ENCODE peak calls at places on chromosomes 1 and 21, in ten cellular contexts. N, H, I, E, G, U, P, J, D and Y are unnamed samples.

GRCh38 chr1:96253281-96254035 is 468.1 kb upstream of the PTBP2 start:
- DNase-seq in N (no peak), H (no peak), I (no peak), E (no peak), G (peak), U (no peak), P (no peak), J (peak), D (no peak), Y (no peak)

GRCh38 chr1:156160744-156161181 is 7.4 kb downstream of the SEMA4A start:
- DNase-seq in N (peak), H (peak), I (no peak), E (peak), G (peak), U (peak), P (peak), J (no peak), D (peak), Y (no peak)

GRCh38 chr1:227541796-227542152 is 21.6 kb upstream of the ZNF678 start:
- DNase-seq in N (no peak), H (no peak), I (no peak), E (no peak), G (no peak), U (no peak), P (no peak), J (no peak), D (peak), Y (no peak)

GRCh38 chr1:46603481-46603857 is 599 bp downstream of the MKNK1 start:
- DNase-seq in N (no peak), H (no peak), I (no peak), E (no peak), G (no peak), U (no peak), P (no peak), J (no peak), D (no peak), Y (no peak)

GRCh38 chr1:194024659-194025058 is 838.2 kb upstream of the B3GALT2 start:
- DNase-seq in N (no peak), H (no peak), I (no peak), E (no peak), G (no peak), U (peak), P (no peak), J (no peak), D (no peak), Y (no peak)

GRCh38 chr21:35329940-35330670 is 281.0 kb upstream of the RUNX1 start:
- DNase-seq in N (no peak), H (no peak), I (no peak), E (no peak), G (no peak), U (no peak), P (no peak), J (no peak), D (no peak), Y (no peak)

GRCh38 chr1:192544983-192545393 is 30.6 kb upstream of the RGS1 start:
- DNase-seq in N (peak), H (no peak), I (no peak), E (no peak), G (peak), U (peak), P (no peak), J (no peak), D (no peak), Y (no peak)

GRCh38 chr1:36323636-36324321 is at the start of gene EVA1B:
- DNase-seq in N (peak), H (no peak), I (peak), E (peak), G (peak), U (peak), P (peak), J (peak), D (peak), Y (peak)

GRCh38 chr21:37237764-37238163 is 29.4 kb downstream of the VPS26C start:
- DNase-seq in N (no peak), H (no peak), I (no peak), E (no peak), G (no peak), U (no peak), P (no peak), J (no peak), D (no peak), Y (no peak)

DNA sequence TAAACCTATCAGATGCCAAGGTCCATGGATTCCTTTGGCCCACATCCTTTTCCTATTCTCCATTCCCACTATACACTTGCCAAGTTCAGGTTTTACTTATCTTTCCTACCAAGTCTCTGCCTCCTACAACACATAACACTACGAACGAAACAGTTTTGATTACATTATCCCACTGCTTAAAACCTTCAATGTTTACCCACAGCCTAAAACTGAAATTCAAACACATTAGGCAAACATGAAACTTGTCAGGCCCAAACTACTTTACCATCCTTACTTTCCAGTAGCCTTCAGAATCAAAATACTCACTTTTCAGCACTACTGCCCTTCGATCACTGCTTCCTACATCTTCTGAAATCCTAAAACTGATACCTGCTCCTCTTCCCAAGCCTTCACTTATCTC is 3.0 kb downstream of the SCAF4 start:
- DNase-seq in N (no peak), H (no peak), I (no peak), E (no peak), G (no peak), U (no peak), P (no peak), J (no peak), D (no peak), Y (no peak)
- H3K4me3 ChIP-seq in N (peak), H (no peak), I (no peak), E (peak), G (no peak), U (no peak), P (no peak), J (no peak), D (no peak), Y (no peak)

GRCh38 chr1:230130172-230130944 is 63.3 kb downstream of the GALNT2 start:
- DNase-seq in N (no peak), H (no peak), I (no peak), E (no peak), G (no peak), U (no peak), P (no peak), J (no peak), D (no peak), Y (no peak)
- H3K4me3 ChIP-seq in N (no peak), H (no peak), I (no peak), E (no peak), G (no peak), U (no peak), P (no peak), J (no peak), D (no peak), Y (no peak)

DNA sequence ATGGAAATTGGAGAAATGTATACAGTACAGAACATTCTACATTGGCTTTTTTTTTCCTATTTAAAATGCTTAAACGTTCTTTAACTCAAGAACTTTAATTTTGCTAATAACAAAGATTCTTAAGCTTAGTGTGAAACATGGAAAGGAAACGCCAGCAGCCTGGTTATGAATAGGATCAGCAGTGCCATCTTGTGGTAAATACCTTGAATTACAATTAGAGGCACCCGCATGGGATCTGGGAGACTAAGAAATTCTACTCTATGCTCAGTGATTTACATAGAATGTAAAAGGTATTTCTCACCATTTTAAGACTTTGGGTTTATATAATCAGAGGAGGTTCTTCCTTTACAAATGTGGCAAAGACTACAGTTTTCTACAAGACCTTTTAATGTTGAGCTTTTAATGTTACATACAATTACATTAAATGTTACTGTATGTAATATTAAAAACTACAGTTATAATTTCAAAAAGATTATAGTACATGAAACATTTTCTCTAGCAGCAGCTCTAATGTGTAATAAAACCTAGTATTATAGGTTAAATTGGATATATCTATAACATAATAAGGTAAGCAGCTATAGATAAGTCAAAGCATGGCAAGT is 32.1 kb upstream of the APOBEC4 start:
- DNase-seq in N (peak), H (no peak), I (no peak), E (no peak), G (peak), U (peak), P (no peak), J (no peak), D (no peak), Y (peak)
- H3K4me3 ChIP-seq in N (no peak), H (no peak), I (no peak), E (no peak), G (no peak), U (no peak), P (no peak), J (no peak), D (no peak), Y (no peak)

GRCh38 chr1:27958513-27958912 is 1.3 kb upstream of the XKR8 start:
- DNase-seq in N (no peak), H (no peak), I (no peak), E (no peak), G (no peak), U (no peak), P (peak), J (no peak), D (no peak), Y (no peak)

GRCh38 chr1:27960762-27961645 is 1.2 kb downstream of the XKR8 start:
- DNase-seq in N (no peak), H (no peak), I (peak), E (no peak), G (peak), U (no peak), P (no peak), J (no peak), D (no peak), Y (no peak)

GRCh38 chr1:27963393-27963792 is 3.6 kb downstream of the XKR8 start:
- DNase-seq in N (no peak), H (no peak), I (no peak), E (no peak), G (no peak), U (no peak), P (no peak), J (no peak), D (no peak), Y (no peak)

GRCh38 chr1:27959792-27960603 is at the start of gene XKR8:
- DNase-seq in N (peak), H (no peak), I (peak), E (peak), G (peak), U (peak), P (peak), J (no peak), D (peak), Y (peak)

DNA sequence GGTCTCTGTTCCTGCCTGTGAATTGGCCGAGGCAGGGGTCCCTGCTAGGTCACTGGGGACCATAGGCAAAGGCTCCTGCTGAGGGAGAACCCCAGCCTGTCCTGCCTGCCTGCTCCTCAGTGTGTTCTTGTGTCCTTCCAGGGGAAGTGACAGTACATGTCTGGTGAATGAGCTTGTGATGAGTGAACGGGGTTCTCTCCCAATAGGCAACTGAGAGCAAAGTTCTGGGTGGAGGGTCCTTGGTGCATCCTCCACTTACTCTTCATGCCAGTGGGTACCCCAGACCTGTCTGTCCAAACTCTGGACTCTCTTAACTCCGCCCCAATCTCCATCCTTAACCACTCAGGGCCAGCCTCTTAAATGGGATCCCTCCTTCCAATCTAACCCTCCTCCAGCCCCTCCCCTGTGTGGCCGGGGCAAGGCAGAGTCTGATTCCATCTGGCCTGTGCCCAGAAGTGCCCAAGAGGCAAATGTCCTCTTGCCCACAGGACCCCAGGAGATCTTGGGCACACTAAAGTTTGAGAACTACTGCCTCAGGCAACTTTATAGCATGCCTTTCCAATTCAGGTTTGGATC is 2.0 kb downstream of the XKR8 start:
- DNase-seq in N (no peak), H (no peak), I (peak), E (no peak), G (peak), U (no peak), P (no peak), J (no peak), D (no peak), Y (no peak)
- H3K4me3 ChIP-seq in N (peak), H (peak), I (peak), E (no peak), G (peak), U (no peak), P (no peak), J (no peak), D (peak), Y (no peak)

GRCh38 chr21:9763807-9764206 is 757.6 kb upstream of the TPTE start:
- DNase-seq in N (no peak), H (no peak), I (no peak), E (no peak), G (no peak), U (no peak), P (no peak), J (no peak), D (no peak), Y (no peak)

GRCh38 chr21:9772348-9772672 is 749.1 kb upstream of the TPTE start:
- DNase-seq in N (no peak), H (no peak), I (no peak), E (no peak), G (no peak), U (no peak), P (no peak), J (no peak), D (no peak), Y (no peak)

GRCh38 chr21:9763306-9763705 is 758.1 kb upstream of the TPTE start:
- DNase-seq in N (no peak), H (no peak), I (no peak), E (no peak), G (no peak), U (no peak), P (no peak), J (no peak), D (no peak), Y (no peak)

GRCh38 chr21:9767592-9768375 is 753.6 kb upstream of the TPTE start:
- DNase-seq in N (no peak), H (no peak), I (no peak), E (no peak), G (no peak), U (no peak), P (no peak), J (no peak), D (no peak), Y (no peak)
- H3K4me3 ChIP-seq in N (no peak), H (no peak), I (no peak), E (no peak), G (no peak), U (no peak), P (no peak), J (no peak), D (no peak), Y (no peak)

GRCh38 chr1:39328722-39329121 is 124.2 kb downstream of the MACF1 start:
- DNase-seq in N (no peak), H (no peak), I (no peak), E (no peak), G (no peak), U (no peak), P (no peak), J (no peak), D (no peak), Y (no peak)
- H3K4me3 ChIP-seq in N (no peak), H (peak), I (no peak), E (no peak), G (no peak), U (no peak), P (no peak), J (no peak), D (peak), Y (peak)

DNA sequence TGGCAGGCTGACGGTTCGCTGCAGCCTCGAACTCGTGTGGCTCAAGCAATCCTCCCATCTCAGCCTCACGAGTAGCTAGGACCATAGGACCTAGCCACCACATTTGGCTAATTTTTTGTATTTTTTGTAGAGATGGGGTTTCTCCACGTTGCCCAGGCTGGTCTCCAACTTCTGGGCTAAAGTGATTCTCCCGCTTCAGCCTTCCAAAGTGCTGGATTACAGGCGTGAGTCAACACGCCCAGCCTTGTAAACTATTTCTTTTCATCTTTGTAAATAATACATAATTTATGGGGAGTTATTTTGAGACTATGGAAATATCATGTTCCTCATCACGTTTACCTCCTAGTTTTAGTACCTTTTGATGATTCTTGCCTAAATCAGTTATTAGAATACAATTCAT is 906 bp upstream of the FBXO28 start:
- DNase-seq in N (no peak), H (no peak), I (no peak), E (no peak), G (no peak), U (no peak), P (no peak), J (no peak), D (no peak), Y (no peak)
- H3K4me3 ChIP-seq in N (no peak), H (peak), I (no peak), E (no peak), G (no peak), U (no peak), P (no peak), J (no peak), D (no peak), Y (no peak)

DNA sequence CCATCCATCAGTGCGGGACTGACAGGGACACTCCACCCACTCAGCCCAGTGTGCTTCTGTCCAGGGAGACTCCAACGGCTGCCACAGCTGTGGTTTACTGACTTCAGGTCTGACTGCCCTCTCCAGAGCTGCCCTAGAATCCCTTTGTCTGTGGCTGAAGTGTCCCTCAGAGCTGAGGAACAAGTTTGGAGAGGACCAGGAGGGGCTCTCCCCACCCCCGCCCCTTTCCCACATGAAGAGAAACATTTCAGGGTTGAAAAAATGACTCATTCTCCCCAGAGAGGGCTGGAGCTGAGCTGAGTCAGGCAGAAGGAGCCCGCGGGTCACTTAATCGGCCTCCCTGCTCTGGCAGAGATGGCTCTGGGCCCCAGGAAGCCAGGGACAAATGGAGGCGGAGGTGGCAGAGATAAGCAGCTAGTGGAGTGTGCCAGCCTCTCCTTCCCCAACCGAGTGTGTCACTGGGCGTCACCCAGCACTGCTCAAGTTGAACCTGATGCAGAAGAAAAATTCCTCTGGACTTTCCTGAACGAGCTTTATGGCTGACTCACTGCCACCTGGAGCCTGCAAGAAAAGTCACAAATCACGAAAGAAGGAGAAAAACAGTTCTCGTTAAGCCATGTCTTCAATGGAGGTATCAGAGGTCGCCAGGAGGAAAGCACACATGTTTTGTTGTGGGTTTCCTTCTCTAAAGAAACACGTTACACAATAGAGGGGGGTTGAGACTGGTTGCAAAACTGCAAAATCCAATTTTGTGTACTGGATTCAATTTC is 34.3 kb upstream of the ECE1 start:
- DNase-seq in N (no peak), H (peak), I (peak), E (peak), G (peak), U (peak), P (peak), J (peak), D (peak), Y (peak)
- H3K4me3 ChIP-seq in N (no peak), H (peak), I (no peak), E (no peak), G (peak), U (no peak), P (no peak), J (no peak), D (no peak), Y (peak)

DNA sequence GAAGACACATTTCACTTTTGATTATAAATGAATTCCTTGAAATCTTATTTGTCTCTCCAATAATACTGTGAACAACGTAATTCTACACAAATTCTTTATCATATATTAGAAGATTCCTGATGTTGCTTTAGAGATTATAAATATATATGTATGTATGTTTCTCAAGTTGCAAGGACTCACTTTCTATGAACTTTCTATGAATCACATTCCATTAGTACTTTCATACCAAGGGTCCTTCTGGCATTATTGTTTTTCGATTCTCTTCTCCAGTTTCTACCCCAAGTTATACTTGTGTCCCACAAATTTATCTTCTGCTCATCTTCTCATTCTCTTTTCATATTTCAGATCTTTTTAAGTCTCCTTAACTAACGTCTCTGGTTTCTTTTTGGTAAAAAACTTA is 55.9 kb downstream of the ZNHIT6 start:
- DNase-seq in N (no peak), H (no peak), I (no peak), E (no peak), G (no peak), U (no peak), P (no peak), J (no peak), D (no peak), Y (no peak)
- H3K4me3 ChIP-seq in N (no peak), H (no peak), I (no peak), E (no peak), G (no peak), U (no peak), P (no peak), J (no peak), D (no peak), Y (no peak)